ENCODE peak calls at places on chromosomes 4 and X, in seven cellular contexts. One of them, this sample, is unnamed.

GRCh38 chrX:138995458-138995857 is 283.9 kb upstream of the FGF13 start:
- DNase-seq in left ventricle myocardium superior: no peak
- DNase-seq in RPMI7951: no peak
- DNase-seq in HTR-8/SVneo: no peak
- DNase-seq in ACHN: no peak
- DNase-seq in mesothelial cell of epicardium: no peak
- DNase-seq in iris pigment epithelial cell: no peak
- DNase-seq in this sample: no peak

GRCh38 chr4:138688531-138689181 is 326.9 kb upstream of the NOCT start:
- DNase-seq in HTR-8/SVneo: no peak
- DNase-seq in ACHN: no peak
- DNase-seq in iris pigment epithelial cell: no peak
- DNase-seq in RPMI7951: no peak
- DNase-seq in left ventricle myocardium superior: no peak
- DNase-seq in mesothelial cell of epicardium: no peak
- DNase-seq in this sample: no peak

GRCh38 chr4:169664615-169665014 is 44.2 kb downstream of the CLCN3 start:
- DNase-seq in HTR-8/SVneo: no peak
- DNase-seq in mesothelial cell of epicardium: no peak
- DNase-seq in iris pigment epithelial cell: no peak
- DNase-seq in RPMI7951: peak; percentile 29
- DNase-seq in ACHN: no peak
- DNase-seq in left ventricle myocardium superior: no peak
- DNase-seq in this sample: no peak

GRCh38 chrX:1361275-1361674 is 24.7 kb downstream of the IL3RA start:
- DNase-seq in RPMI7951: no peak
- DNase-seq in HTR-8/SVneo: no peak
- DNase-seq in iris pigment epithelial cell: no peak
- DNase-seq in ACHN: no peak
- DNase-seq in mesothelial cell of epicardium: no peak
- DNase-seq in left ventricle myocardium superior: no peak
- DNase-seq in this sample: peak; percentile 43

GRCh38 chr4:97411352-97411751 is 731.9 kb downstream of the STPG2 start:
- DNase-seq in left ventricle myocardium superior: no peak
- DNase-seq in HTR-8/SVneo: no peak
- DNase-seq in ACHN: no peak
- DNase-seq in mesothelial cell of epicardium: no peak
- DNase-seq in RPMI7951: no peak
- DNase-seq in iris pigment epithelial cell: no peak
- DNase-seq in this sample: no peak

GRCh38 chrX:136204571-136204970 is 46.6 kb downstream of the MAP7D3 start:
- DNase-seq in ACHN: no peak
- DNase-seq in iris pigment epithelial cell: peak; percentile 74
- DNase-seq in HTR-8/SVneo: no peak
- DNase-seq in RPMI7951: peak; percentile 71
- DNase-seq in mesothelial cell of epicardium: no peak
- DNase-seq in left ventricle myocardium superior: peak; percentile 48
- DNase-seq in this sample: peak; percentile 90

GRCh38 chr4:185278716-185279115 is 69.3 kb downstream of the SNX25 start:
- DNase-seq in left ventricle myocardium superior: no peak
- DNase-seq in HTR-8/SVneo: no peak
- DNase-seq in ACHN: no peak
- DNase-seq in mesothelial cell of epicardium: no peak
- DNase-seq in iris pigment epithelial cell: peak; percentile 41
- DNase-seq in RPMI7951: no peak
- DNase-seq in this sample: no peak

GRCh38 chr4:159434496-159435241 is 331.8 kb downstream of the RAPGEF2 start:
- DNase-seq in RPMI7951: peak; percentile 22
- DNase-seq in mesothelial cell of epicardium: no peak
- DNase-seq in iris pigment epithelial cell: peak; percentile 66
- DNase-seq in ACHN: no peak
- DNase-seq in HTR-8/SVneo: no peak
- DNase-seq in left ventricle myocardium superior: no peak
- DNase-seq in this sample: peak; percentile 48

GRCh38 chr4:76987685-76988084 is 38.1 kb downstream of the SEPTIN11 start:
- DNase-seq in HTR-8/SVneo: no peak
- DNase-seq in left ventricle myocardium superior: no peak
- DNase-seq in ACHN: no peak
- DNase-seq in mesothelial cell of epicardium: no peak
- DNase-seq in iris pigment epithelial cell: no peak
- DNase-seq in RPMI7951: no peak
- DNase-seq in this sample: no peak

GRCh38 chrX:23451266-23451665 is 116.6 kb downstream of the PTCHD1 start:
- DNase-seq in iris pigment epithelial cell: no peak
- DNase-seq in RPMI7951: no peak
- DNase-seq in ACHN: no peak
- DNase-seq in HTR-8/SVneo: no peak
- DNase-seq in mesothelial cell of epicardium: no peak
- DNase-seq in left ventricle myocardium superior: no peak
- DNase-seq in this sample: no peak

GRCh38 chr4:66991521-66991920 is 553.8 kb downstream of the CENPC start:
- DNase-seq in ACHN: no peak
- DNase-seq in iris pigment epithelial cell: no peak
- DNase-seq in mesothelial cell of epicardium: no peak
- DNase-seq in left ventricle myocardium superior: no peak
- DNase-seq in RPMI7951: no peak
- DNase-seq in HTR-8/SVneo: peak; percentile 1
- DNase-seq in this sample: no peak

GRCh38 chrX:146278381-146278780 is 460.8 kb downstream of the SLITRK2 start:
- DNase-seq in mesothelial cell of epicardium: no peak
- DNase-seq in HTR-8/SVneo: no peak
- DNase-seq in RPMI7951: no peak
- DNase-seq in ACHN: peak; percentile 0
- DNase-seq in left ventricle myocardium superior: no peak
- DNase-seq in iris pigment epithelial cell: no peak
- DNase-seq in this sample: no peak

GRCh38 chrX:121000589-121000988 is 15.0 kb upstream of the CT47A1 start:
- DNase-seq in left ventricle myocardium superior: no peak
- DNase-seq in RPMI7951: peak; percentile 24
- DNase-seq in HTR-8/SVneo: no peak
- DNase-seq in ACHN: peak; percentile 7
- DNase-seq in iris pigment epithelial cell: peak; percentile 24
- DNase-seq in mesothelial cell of epicardium: no peak
- DNase-seq in this sample: no peak

GRCh38 chr4:173924561-173924960 is 358.9 kb downstream of the FBXO8 start:
- DNase-seq in iris pigment epithelial cell: no peak
- DNase-seq in ACHN: no peak
- DNase-seq in left ventricle myocardium superior: no peak
- DNase-seq in HTR-8/SVneo: no peak
- DNase-seq in RPMI7951: no peak
- DNase-seq in mesothelial cell of epicardium: no peak
- DNase-seq in this sample: peak; percentile 24

GRCh38 chrX:139559383-139560042 is 29.0 kb downstream of the F9 start:
- DNase-seq in iris pigment epithelial cell: peak; percentile 63
- DNase-seq in left ventricle myocardium superior: no peak
- DNase-seq in mesothelial cell of epicardium: no peak
- DNase-seq in HTR-8/SVneo: peak; percentile 0
- DNase-seq in ACHN: peak; percentile 52
- DNase-seq in RPMI7951: peak; percentile 16
- DNase-seq in this sample: peak; percentile 7

GRCh38 chr4:173524218-173525117 is 5.6 kb downstream of the HAND2 start:
- DNase-seq in left ventricle myocardium superior: peak; percentile 50
- DNase-seq in RPMI7951: no peak
- DNase-seq in mesothelial cell of epicardium: no peak
- DNase-seq in iris pigment epithelial cell: no peak
- DNase-seq in HTR-8/SVneo: no peak
- DNase-seq in ACHN: no peak
- DNase-seq in this sample: peak; percentile 71

GRCh38 chrX:10554612-10555270 is 65.6 kb downstream of the MID1 start:
- DNase-seq in RPMI7951: no peak
- DNase-seq in ACHN: no peak
- DNase-seq in mesothelial cell of epicardium: no peak
- DNase-seq in iris pigment epithelial cell: no peak
- DNase-seq in HTR-8/SVneo: no peak
- DNase-seq in left ventricle myocardium superior: no peak
- DNase-seq in this sample: peak; percentile 23

GRCh38 chrX:39212456-39212855 is 411.2 kb downstream of the MID1IP1 start:
- DNase-seq in mesothelial cell of epicardium: no peak
- DNase-seq in left ventricle myocardium superior: no peak
- DNase-seq in ACHN: no peak
- DNase-seq in HTR-8/SVneo: no peak
- DNase-seq in iris pigment epithelial cell: no peak
- DNase-seq in RPMI7951: peak; percentile 54
- DNase-seq in this sample: no peak

GRCh38 chr4:1748465-1748995 is 27.2 kb downstream of the TACC3 start:
- DNase-seq in iris pigment epithelial cell: peak; percentile 48
- DNase-seq in mesothelial cell of epicardium: peak; percentile 86
- DNase-seq in RPMI7951: peak; percentile 47
- DNase-seq in left ventricle myocardium superior: peak; percentile 82
- DNase-seq in ACHN: peak; percentile 62
- DNase-seq in HTR-8/SVneo: peak; percentile 94
- DNase-seq in this sample: peak; percentile 71

GRCh38 chr4:90542216-90542615 is 415.0 kb downstream of the CCSER1 start:
- DNase-seq in iris pigment epithelial cell: no peak
- DNase-seq in mesothelial cell of epicardium: no peak
- DNase-seq in left ventricle myocardium superior: no peak
- DNase-seq in RPMI7951: no peak
- DNase-seq in ACHN: no peak
- DNase-seq in HTR-8/SVneo: no peak
- DNase-seq in this sample: no peak

GRCh38 chrX:13752646-13753045 is 18.1 kb downstream of the OFD1 start:
- DNase-seq in left ventricle myocardium superior: no peak
- DNase-seq in ACHN: no peak
- DNase-seq in iris pigment epithelial cell: no peak
- DNase-seq in HTR-8/SVneo: no peak
- DNase-seq in mesothelial cell of epicardium: no peak
- DNase-seq in RPMI7951: no peak
- DNase-seq in this sample: no peak

GRCh38 chrX:70621743-70622142 is 177.1 kb downstream of the DLG3 start:
- DNase-seq in iris pigment epithelial cell: no peak
- DNase-seq in ACHN: no peak
- DNase-seq in RPMI7951: no peak
- DNase-seq in HTR-8/SVneo: no peak
- DNase-seq in mesothelial cell of epicardium: no peak
- DNase-seq in left ventricle myocardium superior: no peak
- DNase-seq in this sample: no peak

GRCh38 chrX:25013593-25014365 is 2.0 kb downstream of the ARX start:
- DNase-seq in left ventricle myocardium superior: no peak
- DNase-seq in ACHN: no peak
- DNase-seq in HTR-8/SVneo: no peak
- DNase-seq in mesothelial cell of epicardium: no peak
- DNase-seq in RPMI7951: no peak
- DNase-seq in iris pigment epithelial cell: no peak
- DNase-seq in this sample: no peak

GRCh38 chr4:159360549-159360948 is 257.7 kb downstream of the RAPGEF2 start:
- DNase-seq in RPMI7951: peak; percentile 76
- DNase-seq in left ventricle myocardium superior: no peak
- DNase-seq in HTR-8/SVneo: peak; percentile 30
- DNase-seq in ACHN: no peak
- DNase-seq in mesothelial cell of epicardium: no peak
- DNase-seq in iris pigment epithelial cell: peak; percentile 94
- DNase-seq in this sample: peak; percentile 91

GRCh38 chrX:7378406-7378805 is 230.5 kb upstream of the PUDP start:
- DNase-seq in left ventricle myocardium superior: no peak
- DNase-seq in HTR-8/SVneo: no peak
- DNase-seq in ACHN: no peak
- DNase-seq in iris pigment epithelial cell: no peak
- DNase-seq in mesothelial cell of epicardium: no peak
- DNase-seq in RPMI7951: no peak
- DNase-seq in this sample: no peak

GRCh38 chrX:49725401-49725800 is 29.6 kb upstream of the PAGE1 start:
- DNase-seq in left ventricle myocardium superior: no peak
- DNase-seq in ACHN: no peak
- DNase-seq in iris pigment epithelial cell: no peak
- DNase-seq in HTR-8/SVneo: no peak
- DNase-seq in mesothelial cell of epicardium: no peak
- DNase-seq in RPMI7951: no peak
- DNase-seq in this sample: no peak

GRCh38 chrX:67780694-67781109 is 236.9 kb downstream of the AR start:
- DNase-seq in ACHN: peak; percentile 22
- DNase-seq in mesothelial cell of epicardium: no peak
- DNase-seq in HTR-8/SVneo: peak; percentile 3
- DNase-seq in iris pigment epithelial cell: peak; percentile 97
- DNase-seq in left ventricle myocardium superior: peak; percentile 76
- DNase-seq in RPMI7951: peak; percentile 99
- DNase-seq in this sample: peak; percentile 96

GRCh38 chrX:44871114-44871645 is 1.8 kb upstream of the KDM6A start:
- DNase-seq in iris pigment epithelial cell: no peak
- DNase-seq in ACHN: no peak
- DNase-seq in left ventricle myocardium superior: peak; percentile 32
- DNase-seq in HTR-8/SVneo: no peak
- DNase-seq in mesothelial cell of epicardium: no peak
- DNase-seq in RPMI7951: peak; percentile 48
- DNase-seq in this sample: peak; percentile 30

GRCh38 chr4:173281420-173282333 is 52.5 kb downstream of the HMGB2 start:
- DNase-seq in mesothelial cell of epicardium: no peak
- DNase-seq in left ventricle myocardium superior: no peak
- DNase-seq in RPMI7951: no peak
- DNase-seq in HTR-8/SVneo: no peak
- DNase-seq in iris pigment epithelial cell: no peak
- DNase-seq in ACHN: no peak
- DNase-seq in this sample: no peak

GRCh38 chrX:78103656-78104446 is at the start of gene PGK1:
- DNase-seq in ACHN: peak; percentile 90
- DNase-seq in HTR-8/SVneo: peak; percentile 98
- DNase-seq in RPMI7951: peak; percentile 98
- DNase-seq in iris pigment epithelial cell: peak; percentile 98
- DNase-seq in left ventricle myocardium superior: peak; percentile 97
- DNase-seq in mesothelial cell of epicardium: peak; percentile 82
- DNase-seq in this sample: peak; percentile 97

GRCh38 chr4:167021545-167022155 is 212.6 kb downstream of the SPOCK3 start:
- DNase-seq in ACHN: peak; percentile 46
- DNase-seq in HTR-8/SVneo: peak; percentile 11
- DNase-seq in mesothelial cell of epicardium: peak; percentile 38
- DNase-seq in iris pigment epithelial cell: peak; percentile 58
- DNase-seq in left ventricle myocardium superior: peak; percentile 79
- DNase-seq in RPMI7951: peak; percentile 44
- DNase-seq in this sample: peak; percentile 63

GRCh38 chr4:112203593-112203992 is 28.0 kb upstream of the AP1AR start:
- DNase-seq in mesothelial cell of epicardium: no peak
- DNase-seq in ACHN: no peak
- DNase-seq in iris pigment epithelial cell: no peak
- DNase-seq in left ventricle myocardium superior: no peak
- DNase-seq in RPMI7951: no peak
- DNase-seq in HTR-8/SVneo: no peak
- DNase-seq in this sample: no peak